ENCODE peak calls at places on chromosomes 4 and X, in seven cellular contexts. C, V, I, T, M, Y and O are unnamed samples.

GRCh38 chr4:161189286-161190134 is 974.3 kb downstream of the FSTL5 start:
- DNase-seq in C (no peak), V (no peak), I (no peak), T (no peak), M (no peak), Y (no peak), O (no peak)

GRCh38 chr4:7132730-7133582 is 59.4 kb upstream of the SORCS2 start:
- DNase-seq in C (no peak), V (no peak), I (peak), T (no peak), M (no peak), Y (peak), O (no peak)

GRCh38 chrX:73913580-73913979 is 350.6 kb downstream of the CHIC1 start:
- DNase-seq in C (no peak), V (no peak), I (peak), T (no peak), M (no peak), Y (no peak), O (no peak)

GRCh38 chr4:114184901-114185300 is 205.5 kb upstream of the ARSJ start:
- DNase-seq in C (no peak), V (no peak), I (no peak), T (no peak), M (no peak), Y (no peak), O (no peak)

GRCh38 chr4:152999376-153000067 is 63.4 kb downstream of the FHDC1 start:
- DNase-seq in C (no peak), V (no peak), I (no peak), T (no peak), M (no peak), Y (no peak), O (no peak)

GRCh38 chr4:38177035-38177791 is 217.0 kb downstream of the PTTG2 start:
- DNase-seq in C (peak), V (peak), I (peak), T (no peak), M (peak), Y (no peak), O (peak)

GRCh38 chr4:119550857-119551532 is 77.6 kb downstream of the PDE5A start:
- DNase-seq in C (no peak), V (no peak), I (peak), T (no peak), M (no peak), Y (no peak), O (no peak)

GRCh38 chrX:129779747-129780146 is at the start of gene SASH3:
- DNase-seq in C (no peak), V (peak), I (no peak), T (no peak), M (peak), Y (peak), O (peak)

GRCh38 chr4:36285784-36286480 is 4.5 kb downstream of the DTHD1 start:
- DNase-seq in C (no peak), V (peak), I (no peak), T (no peak), M (peak), Y (no peak), O (no peak)

GRCh38 chr4:56995525-56995924 is 16.8 kb downstream of the POLR2B start:
- DNase-seq in C (peak), V (no peak), I (peak), T (no peak), M (no peak), Y (peak), O (no peak)

GRCh38 chr4:78542373-78542772 is 9.2 kb upstream of the ANXA3 start:
- DNase-seq in C (no peak), V (no peak), I (peak), T (no peak), M (no peak), Y (no peak), O (no peak)

GRCh38 chr4:66974665-66975064 is 570.6 kb downstream of the CENPC start:
- DNase-seq in C (no peak), V (no peak), I (no peak), T (peak), M (no peak), Y (no peak), O (no peak)

GRCh38 chr4:129167640-129168260 is 71.8 kb downstream of the C4orf33 start:
- DNase-seq in C (no peak), V (no peak), I (no peak), T (no peak), M (no peak), Y (no peak), O (peak)

GRCh38 chrX:39984191-39984956 is 113.4 kb downstream of the BCOR start:
- DNase-seq in C (no peak), V (no peak), I (peak), T (no peak), M (no peak), Y (no peak), O (peak)

GRCh38 chr4:89447543-89447942 is 139.9 kb upstream of the GPRIN3 start:
- DNase-seq in C (no peak), V (no peak), I (no peak), T (no peak), M (no peak), Y (no peak), O (no peak)

GRCh38 chrX:77953708-77954107 is 15.7 kb downstream of the PGAM4 start:
- DNase-seq in C (no peak), V (no peak), I (peak), T (no peak), M (no peak), Y (no peak), O (no peak)

GRCh38 chr4:5660185-5660584 is 48.2 kb downstream of the EVC2 start:
- DNase-seq in C (no peak), V (no peak), I (peak), T (no peak), M (no peak), Y (no peak), O (no peak)

GRCh38 chrX:68640661-68641060 is 6.8 kb upstream of the STARD8 start:
- DNase-seq in C (no peak), V (no peak), I (no peak), T (no peak), M (no peak), Y (no peak), O (no peak)

GRCh38 chr4:11183358-11183745 is 245.3 kb downstream of the HS3ST1 start:
- DNase-seq in C (no peak), V (no peak), I (peak), T (no peak), M (no peak), Y (no peak), O (no peak)